ENCODE peak calls at places on chromosomes 11 and 22, in four cellular contexts. N is HepG2, V is K562, J is GM12878. D is an unnamed sample.

GRCh38 chr11:60831501-60832079 is 10.3 kb upstream of the CCDC86 start:
- DNase-seq in N (no peak), V (no peak), J (no peak), D (no peak)

GRCh38 chr11:115941481-115941993 is 437.3 kb upstream of the CADM1 start:
- DNase-seq in N (no peak), V (peak), J (no peak), D (no peak)

GRCh38 chr22:46303347-46303965 is 6.8 kb downstream of the GTSE1 start:
- DNase-seq in N (no peak), V (no peak), J (no peak), D (no peak)

GRCh38 chr11:72001834-72002591 is 3.3 kb downstream of the IL18BP start:
- DNase-seq in N (no peak), V (no peak), J (no peak), D (no peak)

GRCh38 chr22:17990942-17991341 is 33.4 kb downstream of the MICAL3 start:
- DNase-seq in N (no peak), V (no peak), J (no peak), D (no peak)

GRCh38 chr22:41913040-41913719 is 1.7 kb downstream of the SHISA8 start:
- DNase-seq in N (no peak), V (no peak), J (no peak), D (no peak)

GRCh38 chr11:100855466-100856067 is 168.5 kb downstream of the ARHGAP42 start:
- DNase-seq in N (peak), V (peak), J (no peak), D (no peak)

GRCh38 chr11:45155058-45155551 is 8.7 kb downstream of the PRDM11 start:
- DNase-seq in N (no peak), V (no peak), J (no peak), D (no peak)

GRCh38 chr11:72378704-72379383 is 55.5 kb downstream of the CLPB start:
- DNase-seq in N (no peak), V (no peak), J (no peak), D (no peak)

GRCh38 chr11:128521697-128522062 is 65.7 kb downstream of the ETS1 start:
- DNase-seq in N (no peak), V (no peak), J (no peak), D (peak)
- TF ChIP-seq NR2C2 in N (no peak), V (no peak), J (no peak), D (no peak)

GRCh38 chr11:56849250-56849649 is 100.8 kb upstream of the OR9G4 start:
- DNase-seq in N (no peak), V (no peak), J (no peak), D (no peak)
- TF ChIP-seq NR2C2 in N (no peak), V (no peak), J (no peak), D (no peak)

DNA sequence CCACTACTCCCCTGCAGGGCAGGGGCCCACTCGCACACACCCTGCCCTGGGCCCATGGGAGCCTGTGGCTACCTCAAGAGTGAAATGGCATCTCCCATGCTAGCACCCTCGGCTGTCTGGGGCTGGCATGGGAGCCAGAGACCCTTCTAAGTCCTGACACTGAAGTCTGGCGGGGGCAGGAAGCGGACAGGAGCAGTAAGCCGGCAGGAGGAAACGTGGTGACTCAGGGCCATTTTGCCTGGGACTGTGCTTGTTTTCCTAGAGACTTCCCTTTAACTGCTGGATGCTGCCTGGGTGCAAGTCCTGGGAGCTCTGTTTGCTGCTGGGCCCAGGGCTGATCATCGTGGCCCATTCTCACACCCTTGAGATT is 16.8 kb downstream of the RELT start:
- DNase-seq in N (no peak), V (no peak), J (no peak), D (no peak)
- TF ChIP-seq NR2C2 in N (no peak), V (no peak), J (no peak), D (no peak)

DNA sequence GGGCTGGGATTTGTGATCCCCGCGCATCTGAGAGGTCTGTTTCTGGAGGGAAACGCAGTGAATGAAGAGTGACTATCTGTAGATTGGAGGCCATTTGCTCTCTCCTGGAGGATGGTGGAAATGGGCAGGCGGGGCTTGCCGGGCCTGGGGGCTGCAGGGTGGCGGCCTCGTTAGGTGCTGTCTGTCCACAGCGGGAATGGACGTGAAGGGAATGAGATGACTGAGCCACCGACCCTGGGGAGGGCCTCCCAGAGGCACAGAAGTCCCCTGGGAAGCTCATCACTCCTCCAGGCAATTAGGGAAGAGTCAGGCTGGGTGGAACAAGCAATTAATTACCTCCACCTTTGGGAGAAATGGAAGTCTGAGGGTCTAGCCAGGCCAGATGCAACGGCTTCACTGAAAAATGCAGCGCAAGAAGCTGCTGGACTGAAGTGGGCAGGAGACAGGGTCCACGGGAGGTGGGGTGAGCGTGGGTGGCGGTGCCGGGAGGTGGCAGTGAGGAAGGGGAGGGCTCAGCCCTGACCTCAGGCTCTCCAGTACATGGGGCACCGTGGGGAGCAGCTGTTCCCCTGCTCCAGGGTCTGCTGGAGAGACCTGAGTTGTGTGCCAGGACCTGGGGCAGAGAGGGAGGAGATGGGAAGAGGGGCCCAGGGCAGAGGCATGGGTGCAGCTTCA is 524.5 kb downstream of the BRD1 start:
- DNase-seq in N (no peak), V (no peak), J (no peak), D (no peak)
- TF ChIP-seq NR2C2 in N (no peak), V (no peak), J (no peak), D (no peak)

DNA sequence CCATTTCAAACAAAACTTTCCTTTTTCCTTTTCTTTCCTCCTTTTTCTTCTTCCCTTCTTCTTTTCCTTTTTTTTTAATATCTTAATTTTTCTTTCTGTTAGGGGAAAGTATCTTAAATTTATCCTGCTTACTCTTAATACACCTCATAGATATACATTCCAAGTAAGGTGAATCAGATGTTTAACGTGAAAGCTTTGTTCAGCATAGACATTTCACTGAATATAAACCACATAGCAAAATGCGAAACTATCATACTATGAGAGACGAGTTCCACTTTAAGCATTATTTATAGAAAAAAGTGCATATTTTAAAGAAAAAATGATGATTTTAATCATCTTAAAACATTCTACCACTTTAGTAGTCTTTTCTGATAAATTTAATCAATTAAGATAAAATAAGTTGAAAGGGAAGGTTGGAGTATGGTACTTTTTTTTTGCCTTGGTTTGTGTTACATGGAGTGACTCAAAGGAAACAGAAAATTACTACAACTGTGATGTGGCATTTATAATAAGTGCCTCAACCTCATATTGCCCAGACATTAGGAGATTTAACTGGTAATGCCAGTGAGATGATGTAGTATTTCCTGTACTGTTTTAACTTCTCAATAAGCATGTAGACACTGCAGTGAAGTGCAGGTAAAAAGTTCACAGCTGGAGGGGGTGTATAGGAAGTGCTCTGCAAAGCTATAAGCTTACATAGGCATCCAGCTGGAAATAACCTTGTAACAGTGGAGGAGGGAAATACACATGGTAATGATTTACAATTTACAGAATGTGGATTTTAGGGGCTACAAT is 138.0 kb upstream of the MTMR2 start:
- DNase-seq in N (peak), V (no peak), J (no peak), D (no peak)
- TF ChIP-seq NR2C2 in N (no peak), V (no peak), J (no peak), D (no peak)

DNA sequence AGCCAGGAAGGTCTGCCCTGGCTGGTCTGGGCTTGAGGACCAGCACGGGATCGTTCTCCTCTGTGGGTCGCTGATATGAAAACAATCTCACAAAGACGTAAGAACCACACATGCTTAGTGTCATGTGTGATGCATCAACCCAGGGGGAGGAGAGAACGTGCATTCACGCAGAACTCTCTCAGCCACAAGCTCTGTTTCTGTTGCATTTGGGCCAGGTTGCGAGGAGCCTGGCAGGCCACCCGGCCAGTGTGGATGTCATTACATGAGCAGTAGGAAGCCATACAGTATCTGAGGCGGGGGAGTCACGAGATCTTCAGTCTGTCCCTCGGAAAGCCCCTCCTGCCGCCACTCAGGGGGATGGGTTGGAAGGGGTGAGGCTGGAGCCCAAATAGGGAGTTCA is 53.1 kb upstream of the KCNQ1OT1 start:
- DNase-seq in N (no peak), V (no peak), J (peak), D (no peak)
- TF ChIP-seq NR2C2 in N (no peak), V (no peak), J (no peak), D (no peak)

DNA sequence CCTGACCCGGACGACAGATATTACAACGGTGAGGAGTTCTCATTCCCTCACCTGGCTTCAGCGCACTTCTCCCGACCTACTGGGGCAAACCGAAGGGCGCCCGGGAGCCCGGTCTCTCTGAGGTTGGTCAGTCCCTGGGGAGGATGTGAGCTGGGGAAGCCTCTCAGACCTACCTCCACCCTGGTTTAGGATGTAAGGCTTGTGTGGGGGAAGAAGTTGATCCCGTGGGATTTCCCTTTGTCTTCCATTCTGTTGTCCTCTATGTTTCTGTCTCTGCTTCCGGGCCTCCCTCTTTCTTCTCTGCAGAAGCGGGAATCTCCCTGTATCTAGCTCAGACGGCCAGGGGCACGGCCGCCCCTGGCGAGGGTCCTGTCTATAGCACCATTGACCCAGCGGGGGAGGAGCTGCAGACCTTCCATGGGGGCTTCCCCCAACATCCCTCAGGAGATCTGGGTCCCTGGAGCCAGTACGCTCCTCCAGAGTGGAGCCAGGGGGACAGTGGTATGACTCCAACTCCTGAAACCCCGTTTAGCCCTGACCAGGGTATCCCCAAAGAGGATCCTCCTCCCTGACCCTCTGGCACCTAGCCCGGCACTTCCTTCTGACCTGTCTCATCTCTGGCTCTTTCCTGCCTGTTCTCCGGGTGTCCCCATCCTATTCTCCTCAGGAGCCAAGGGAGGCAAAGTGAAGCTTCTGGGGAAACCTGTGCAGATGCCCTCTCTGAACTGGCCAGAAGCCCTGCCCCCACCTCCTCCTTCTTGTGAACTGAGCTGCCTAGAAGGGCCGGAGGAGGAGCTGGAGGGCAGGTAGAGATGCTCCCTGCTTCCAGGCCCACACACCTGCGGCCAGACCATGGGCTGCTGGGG is 12.6 kb downstream of the ROBO3 start:
- DNase-seq in N (no peak), V (no peak), J (no peak), D (no peak)
- TF ChIP-seq NR2C2 in N (no peak), V (no peak), J (no peak), D (no peak)